ENCODE peak calls at places on chromosome 1, in nine cellular contexts. W is dorsolateral prefrontal cortex; F is CD8-positive, alpha-beta T cell; A is mucosa of descending colon; V is CD8-positive, alpha-beta memory T cell; R is AG10803; O is neuronal stem cell; C is fibroblast of pulmonary artery; G is heart right ventricle. I is an unnamed sample.

GRCh38 chr1:116909511-116910378 is at the start of gene PTGFRN:
- DNase-seq in W (peak), F (peak), A (peak), V (no peak), R (peak), O (peak), C (peak), G (peak), I (no peak)

GRCh38 chr1:173506437-173506836 is 29.3 kb downstream of the PRDX6 start:
- DNase-seq in W (no peak), F (no peak), A (peak), V (no peak), R (no peak), O (no peak), C (no peak), G (no peak), I (no peak)

GRCh38 chr1:225862581-225862950 is 19.6 kb downstream of the TMEM63A start:
- DNase-seq in W (no peak), F (no peak), A (peak), V (no peak), R (no peak), O (no peak), C (no peak), G (no peak), I (no peak)

GRCh38 chr1:197783510-197783948 is 8.2 kb upstream of the DENND1B start:
- DNase-seq in W (no peak), F (no peak), A (no peak), V (no peak), R (peak), O (no peak), C (no peak), G (no peak), I (no peak)

GRCh38 chr1:71828431-71829012 is 453.8 kb downstream of the NEGR1 start:
- DNase-seq in W (peak), F (no peak), A (no peak), V (no peak), R (no peak), O (peak), C (no peak), G (no peak), I (no peak)

GRCh38 chr1:195894411-195894810 is 713.8 kb downstream of the KCNT2 start:
- DNase-seq in W (no peak), F (no peak), A (no peak), V (no peak), R (no peak), O (no peak), C (peak), G (no peak), I (no peak)

GRCh38 chr1:211635602-211636205 is 39.7 kb downstream of the NEK2 start:
- DNase-seq in W (no peak), F (no peak), A (no peak), V (no peak), R (peak), O (no peak), C (no peak), G (no peak), I (no peak)

GRCh38 chr1:76035053-76035452 is 39.5 kb upstream of the ST6GALNAC3 start:
- DNase-seq in W (no peak), F (no peak), A (no peak), V (no peak), R (no peak), O (no peak), C (peak), G (no peak), I (no peak)

GRCh38 chr1:237760981-237761380 is 129.7 kb downstream of the ZP4 start:
- DNase-seq in W (no peak), F (no peak), A (no peak), V (no peak), R (no peak), O (no peak), C (no peak), G (no peak), I (no peak)

GRCh38 chr1:91754348-91754747 is 131.6 kb downstream of the TGFBR3 start:
- DNase-seq in W (no peak), F (no peak), A (no peak), V (no peak), R (no peak), O (no peak), C (peak), G (no peak), I (no peak)

GRCh38 chr1:163974120-163974519 is 584.9 kb upstream of the PBX1 start:
- DNase-seq in W (no peak), F (no peak), A (no peak), V (no peak), R (peak), O (no peak), C (no peak), G (no peak), I (no peak)

GRCh38 chr1:24720152-24720551 is 25.1 kb upstream of the CLIC4 start:
- DNase-seq in W (no peak), F (no peak), A (peak), V (no peak), R (peak), O (no peak), C (peak), G (peak), I (no peak)

GRCh38 chr1:159857889-159858288 is 4.6 kb downstream of the VSIG8 start:
- DNase-seq in W (no peak), F (no peak), A (no peak), V (no peak), R (no peak), O (no peak), C (no peak), G (no peak), I (no peak)

GRCh38 chr1:70818391-70818790 is 229.2 kb downstream of the PTGER3 start:
- DNase-seq in W (no peak), F (no peak), A (no peak), V (no peak), R (peak), O (no peak), C (peak), G (no peak), I (no peak)

GRCh38 chr1:39776400-39776713 is 5.2 kb upstream of the OXCT2 start:
- DNase-seq in W (no peak), F (no peak), A (no peak), V (no peak), R (no peak), O (no peak), C (no peak), G (no peak), I (no peak)

GRCh38 chr1:78004719-78005346 is at the start of gene DNAJB4:
- DNase-seq in W (peak), F (peak), A (no peak), V (peak), R (peak), O (peak), C (peak), G (peak), I (peak)

DNA sequence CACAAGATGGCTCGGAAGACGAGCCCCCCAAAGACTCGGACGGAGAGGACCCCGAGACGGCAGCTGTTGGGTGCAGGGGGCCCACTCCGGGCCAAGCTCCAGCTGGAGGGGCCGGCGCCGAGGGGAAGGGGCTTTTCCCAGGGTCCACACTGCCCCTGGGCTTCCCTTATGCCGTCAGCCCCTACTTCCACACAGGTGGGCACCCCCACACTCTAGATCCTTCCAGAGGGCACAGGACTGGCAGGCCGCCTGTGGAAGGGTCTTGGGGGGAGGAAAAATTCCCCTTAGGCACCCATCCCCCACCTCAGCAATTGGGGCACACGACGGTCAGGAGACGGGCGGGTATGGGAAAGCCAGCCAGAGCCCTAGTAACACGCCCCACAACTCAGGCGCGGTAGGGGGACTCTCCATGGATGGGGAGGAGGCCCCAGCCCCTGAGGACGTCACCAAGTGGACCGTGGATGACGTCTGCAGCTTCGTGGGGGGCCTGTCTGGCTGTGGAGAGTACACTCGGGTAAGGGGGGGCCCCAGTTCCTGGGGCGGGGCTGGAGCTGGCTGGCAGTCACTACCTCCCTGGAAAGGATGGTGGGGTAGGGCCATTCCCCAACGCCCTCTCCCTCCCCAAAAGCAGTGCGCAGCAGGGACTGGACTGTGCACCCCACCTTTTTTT is 16.1 kb downstream of the NOC2L start:
- DNase-seq in W (no peak), F (no peak), A (peak), V (no peak), R (no peak), O (no peak), C (peak), G (peak), I (no peak)
- H3K4me3 ChIP-seq in W (no peak), F (no peak), A (no peak), V (no peak), R (no peak), O (no peak), C (peak), G (no peak), I (no peak)

GRCh38 chr1:28039341-28039740 is 49.1 kb downstream of the EYA3 start:
- DNase-seq in W (no peak), F (no peak), A (no peak), V (no peak), R (no peak), O (no peak), C (no peak), G (no peak), I (no peak)
- H3K4me3 ChIP-seq in W (no peak), F (no peak), A (no peak), V (no peak), R (no peak), O (no peak), C (no peak), G (no peak), I (no peak)

DNA sequence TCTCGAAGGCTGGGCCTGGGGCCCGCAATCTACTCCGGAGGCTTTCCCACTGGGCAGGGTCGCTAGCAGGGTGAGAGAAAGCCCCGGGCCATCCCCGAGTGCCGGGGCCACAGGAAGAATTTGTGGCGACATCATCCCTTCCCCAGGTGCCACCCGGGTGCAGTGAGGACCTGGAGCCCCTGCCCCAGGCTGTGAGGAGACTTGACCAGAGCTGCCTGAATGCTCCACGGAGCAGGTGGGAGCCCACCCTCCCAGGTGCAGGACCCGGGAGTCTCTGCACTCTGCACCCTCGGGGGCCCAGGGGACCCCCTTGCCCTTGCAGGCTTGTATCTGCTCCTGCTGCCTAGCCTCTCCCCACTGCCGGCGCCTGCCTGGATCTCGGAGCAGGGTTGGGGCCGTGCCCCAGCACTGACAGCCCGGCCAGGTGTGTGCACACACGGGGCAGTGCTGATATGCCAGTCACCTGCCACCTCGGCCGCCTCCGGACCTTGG is 67.5 kb upstream of the RGS7 start:
- DNase-seq in W (peak), F (no peak), A (no peak), V (no peak), R (no peak), O (no peak), C (no peak), G (no peak), I (no peak)
- H3K4me3 ChIP-seq in W (peak), F (no peak), A (no peak), V (no peak), R (peak), O (peak), C (peak), G (no peak), I (no peak)

GRCh38 chr1:240091201-240091600 is 482 bp upstream of the FMN2 start:
- DNase-seq in W (no peak), F (no peak), A (no peak), V (no peak), R (no peak), O (no peak), C (no peak), G (no peak), I (no peak)
- H3K4me3 ChIP-seq in W (peak), F (no peak), A (no peak), V (no peak), R (peak), O (peak), C (no peak), G (no peak), I (peak)

GRCh38 chr1:166164995-166165660 is 1.7 kb downstream of the FAM78B start:
- DNase-seq in W (peak), F (no peak), A (peak), V (no peak), R (peak), O (peak), C (peak), G (peak), I (no peak)
- H3K4me3 ChIP-seq in W (peak), F (peak), A (no peak), V (no peak), R (peak), O (no peak), C (peak), G (no peak), I (peak)

GRCh38 chr1:174800221-174800791 is 199.4 kb upstream of the CACYBP start:
- DNase-seq in W (peak), F (peak), A (no peak), V (no peak), R (peak), O (peak), C (peak), G (no peak), I (no peak)

GRCh38 chr1:174800951-174801350 is 198.8 kb upstream of the CACYBP start:
- DNase-seq in W (no peak), F (no peak), A (no peak), V (no peak), R (no peak), O (no peak), C (no peak), G (no peak), I (no peak)

GRCh38 chr1:174797398-174797797 is 202.3 kb upstream of the CACYBP start:
- DNase-seq in W (no peak), F (no peak), A (no peak), V (no peak), R (no peak), O (no peak), C (no peak), G (no peak), I (no peak)

GRCh38 chr1:174795806-174796205 is 203.9 kb upstream of the CACYBP start:
- DNase-seq in W (no peak), F (no peak), A (no peak), V (no peak), R (peak), O (no peak), C (peak), G (no peak), I (no peak)

DNA sequence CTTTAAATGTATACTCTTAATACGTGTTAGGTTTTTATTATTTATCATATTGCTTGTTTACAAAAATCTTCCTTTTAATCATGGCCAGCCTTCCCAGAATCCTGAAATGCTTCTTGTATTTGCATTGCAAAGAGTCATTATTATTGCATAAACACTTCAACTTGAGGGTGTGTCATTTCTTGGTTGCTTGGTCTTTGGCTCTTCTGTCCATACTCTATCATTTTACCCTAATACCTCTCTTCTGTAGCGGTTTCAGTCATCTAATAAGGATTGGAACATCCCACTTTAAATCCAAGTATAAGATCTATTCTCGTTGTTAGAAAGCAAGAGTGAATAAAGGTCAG is 200.6 kb upstream of the CACYBP start:
- DNase-seq in W (no peak), F (no peak), A (no peak), V (no peak), R (peak), O (no peak), C (no peak), G (no peak), I (no peak)
- H3K4me3 ChIP-seq in W (peak), F (peak), A (no peak), V (peak), R (peak), O (peak), C (peak), G (no peak), I (no peak)

DNA sequence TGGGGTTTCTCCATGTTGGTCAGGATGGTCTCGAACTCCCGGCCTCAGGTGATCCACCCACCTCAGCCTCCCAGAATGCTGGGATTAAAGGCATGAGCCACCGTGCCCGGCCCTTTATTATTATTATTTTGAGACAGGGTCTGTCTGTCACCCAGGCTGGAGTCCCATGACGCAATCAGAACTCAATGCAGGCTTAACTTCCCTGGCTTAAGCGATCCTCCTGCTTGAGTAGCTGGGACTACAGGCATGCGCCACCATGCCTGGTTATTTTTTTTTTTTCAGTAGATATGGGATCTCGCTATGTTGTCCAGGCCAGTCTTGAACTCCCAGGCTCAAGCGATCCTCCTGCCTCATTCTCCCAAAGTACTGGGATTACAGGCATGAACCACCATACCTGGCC is 47.1 kb upstream of the CITED4 start:
- DNase-seq in W (no peak), F (no peak), A (no peak), V (no peak), R (no peak), O (no peak), C (no peak), G (no peak), I (no peak)
- H3K4me3 ChIP-seq in W (no peak), F (no peak), A (no peak), V (no peak), R (no peak), O (no peak), C (no peak), G (no peak), I (no peak)

I was measured in Jurkat, Clone E6-1.